ENCODE peak calls at places on chromosomes 7 and 10, in four cellular contexts. T, E, W and Q are unnamed samples.

GRCh38 chr10:35451103-35452016 is 115.1 kb downstream of the CCNY start:
- DNase-seq in T (peak), E (no peak), W (no peak), Q (no peak)

GRCh38 chr10:22436526-22436892 is 91.2 kb downstream of the SPAG6 start:
- DNase-seq in T (no peak), E (no peak), W (no peak), Q (no peak)

GRCh38 chr7:149732611-149733010 is 40.8 kb downstream of the ZNF467 start:
- DNase-seq in T (no peak), E (no peak), W (no peak), Q (no peak)

GRCh38 chr10:21500578-21500910 is 24.9 kb downstream of the SKIDA1 start:
- DNase-seq in T (no peak), E (no peak), W (no peak), Q (no peak)

GRCh38 chr7:42774436-42774835 is 137.4 kb downstream of the C7orf25 start:
- DNase-seq in T (no peak), E (no peak), W (no peak), Q (no peak)

GRCh38 chr7:155840262-155840885 is 28.1 kb upstream of the SHH start:
- DNase-seq in T (no peak), E (no peak), W (no peak), Q (no peak)

GRCh38 chr7:2864204-2864985 is 20.3 kb upstream of the GNA12 start:
- DNase-seq in T (no peak), E (no peak), W (no peak), Q (no peak)

GRCh38 chr10:3452234-3452633 is 279.7 kb upstream of the PITRM1 start:
- DNase-seq in T (peak), E (no peak), W (no peak), Q (no peak)

GRCh38 chr10:817371-817770 is 114.1 kb downstream of the LARP4B start:
- DNase-seq in T (no peak), E (no peak), W (no peak), Q (no peak)

GRCh38 chr7:11373546-11374142 is 400.0 kb downstream of the PHF14 start:
- DNase-seq in T (no peak), E (no peak), W (peak), Q (no peak)

GRCh38 chr10:46255696-46256355 is 31.0 kb upstream of the ANTXRL start:
- DNase-seq in T (peak), E (peak), W (peak), Q (no peak)

GRCh38 chr10:51215956-51216834 is 141.9 kb downstream of the PRKG1 start:
- DNase-seq in T (peak), E (no peak), W (no peak), Q (no peak)

DNA sequence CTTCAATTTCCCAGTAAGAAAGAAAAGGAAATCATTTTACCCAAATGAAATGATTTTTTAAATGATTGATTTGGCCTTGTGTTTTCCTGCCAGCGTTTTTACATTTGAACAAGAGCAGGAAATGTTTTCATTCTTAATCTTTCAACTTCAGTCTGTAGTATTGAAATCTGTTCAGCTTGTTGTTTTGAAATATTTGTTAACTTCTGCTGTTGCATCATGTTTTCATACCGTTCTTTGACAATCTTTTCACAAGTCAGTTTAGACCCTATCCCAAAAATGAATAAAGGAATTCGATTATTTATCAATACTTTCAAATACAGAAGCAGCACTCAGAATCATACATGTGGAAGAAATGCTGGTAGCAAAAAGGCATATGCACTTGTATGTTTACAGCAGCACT is 8.1 kb downstream of the SFR1 start:
- DNase-seq in T (no peak), E (no peak), W (no peak), Q (no peak)
- H3K4me3 ChIP-seq in T (no peak), E (no peak), W (no peak), Q (no peak)

GRCh38 chr10:102312683-102313082 is 67.4 kb downstream of the GBF1 start:
- DNase-seq in T (peak), E (no peak), W (no peak), Q (no peak)

GRCh38 chr10:102309916-102310315 is 64.6 kb downstream of the GBF1 start:
- DNase-seq in T (no peak), E (no peak), W (no peak), Q (no peak)

GRCh38 chr10:102311025-102311420 is 65.7 kb downstream of the GBF1 start:
- DNase-seq in T (peak), E (no peak), W (no peak), Q (no peak)

GRCh38 chr10:102309236-102309635 is 63.9 kb downstream of the GBF1 start:
- DNase-seq in T (no peak), E (no peak), W (no peak), Q (no peak)

GRCh38 chr10:102310356-102311024 is 65.2 kb downstream of the GBF1 start:
- DNase-seq in T (peak), E (no peak), W (no peak), Q (no peak)
- H3K9ac ChIP-seq in T (no peak), E (no peak), W (peak), Q (no peak)

DNA sequence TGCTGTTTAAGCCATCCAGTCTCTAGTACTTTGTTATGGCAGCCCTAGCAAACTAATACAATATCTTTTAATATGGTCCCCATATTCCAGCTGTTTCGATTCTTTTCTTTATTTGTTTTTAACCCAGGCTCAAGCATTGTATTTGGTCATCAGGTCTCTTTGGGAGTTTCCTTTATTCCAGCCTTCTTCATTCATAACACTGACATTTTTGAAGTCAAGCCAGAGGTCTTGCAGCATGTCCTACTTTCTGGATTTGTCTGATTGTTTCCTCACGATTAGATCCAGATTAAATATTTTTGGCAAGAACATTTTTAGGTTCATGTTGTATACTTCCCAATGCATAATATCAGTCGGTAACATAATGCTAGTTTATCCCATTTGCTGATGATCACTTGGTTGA is 11.8 kb downstream of the SLC25A13 start:
- DNase-seq in T (no peak), E (no peak), W (no peak), Q (no peak)
- H3K4me3 ChIP-seq in T (no peak), E (no peak), W (no peak), Q (no peak)

DNA sequence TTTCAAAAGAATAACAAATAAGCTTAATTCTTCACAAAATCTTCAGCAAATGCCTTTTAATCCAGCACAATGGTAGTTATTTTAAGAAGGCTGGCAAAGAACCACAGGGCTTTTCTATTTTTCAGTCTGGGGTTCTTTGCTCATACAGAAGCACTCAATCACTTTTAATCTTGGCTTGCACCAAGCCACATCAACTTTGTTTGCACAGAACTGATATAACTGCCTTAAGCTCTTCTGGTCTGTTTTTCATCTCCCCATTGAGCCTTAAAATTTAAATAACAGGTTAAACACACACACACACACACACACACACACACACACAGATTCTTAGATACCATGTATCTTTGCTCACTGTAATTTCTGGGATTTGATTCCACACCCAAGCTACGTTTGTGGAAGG is 377.0 kb downstream of the GATA3 start:
- DNase-seq in T (no peak), E (no peak), W (no peak), Q (no peak)
- H3K9ac ChIP-seq in T (no peak), E (no peak), W (no peak), Q (no peak)

GRCh38 chr10:75433216-75433615 is 1.8 kb downstream of the LRMDA start:
- DNase-seq in T (no peak), E (no peak), W (no peak), Q (no peak)

GRCh38 chr10:75432763-75433162 is 1.3 kb downstream of the LRMDA start:
- DNase-seq in T (no peak), E (no peak), W (no peak), Q (no peak)

GRCh38 chr10:75430000-75430763 is 1.2 kb upstream of the LRMDA start:
- DNase-seq in T (no peak), E (peak), W (no peak), Q (no peak)

GRCh38 chr10:75431180-75432111 is at the start of gene LRMDA:
- DNase-seq in T (no peak), E (no peak), W (peak), Q (no peak)

DNA sequence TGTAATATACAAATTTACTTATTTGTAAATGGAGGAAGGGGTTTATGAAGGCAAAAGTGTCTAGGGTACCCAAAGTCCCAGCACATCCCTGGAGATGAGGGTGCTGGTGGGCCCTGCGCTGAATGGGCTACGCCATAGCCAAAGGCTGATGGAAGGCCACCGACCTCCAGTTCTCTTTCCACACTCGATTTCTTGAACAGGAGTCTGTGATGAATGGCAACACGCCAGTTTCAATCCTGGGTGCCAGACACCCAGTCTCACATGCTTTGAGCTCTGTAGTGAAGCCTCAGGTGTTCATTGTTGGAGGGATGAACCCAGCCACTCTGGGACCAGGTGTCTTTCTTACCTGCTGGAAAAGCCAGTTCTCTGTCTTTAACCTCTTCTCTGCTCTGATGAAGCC is 752 bp downstream of the LRMDA start:
- DNase-seq in T (no peak), E (no peak), W (no peak), Q (no peak)
- H3K4me3 ChIP-seq in T (no peak), E (no peak), W (no peak), Q (no peak)

GRCh38 chr10:92876509-92877036 is 28.3 kb downstream of the EXOC6 start:
- DNase-seq in T (no peak), E (no peak), W (no peak), Q (no peak)
- H3K9ac ChIP-seq in T (no peak), E (no peak), W (no peak), Q (no peak)

GRCh38 chr7:76354981-76355730 is 3.6 kb downstream of the YWHAG start:
- DNase-seq in T (no peak), E (no peak), W (no peak), Q (no peak)
- H3K4me3 ChIP-seq in T (no peak), E (no peak), W (no peak), Q (no peak)